ENCODE peak calls at places on chromosomes 7 and 10, in seven cellular contexts. A is tibial artery, P is vagina, T is PC-9, I is Panc1, G is neuronal stem cell, L is OCI-LY7. D is an unnamed sample.

GRCh38 chr10:86385806-86386205 is 19.2 kb upstream of the GRID1 start:
- DNase-seq in G (no peak), P (no peak), A (no peak), T (no peak), I (no peak), L (no peak), D (no peak)

GRCh38 chr10:118496525-118496924 is 98.9 kb downstream of the PRLHR start:
- DNase-seq in I (no peak), P (no peak), L (no peak), G (no peak), A (no peak), T (no peak), D (no peak)

GRCh38 chr7:155778349-155778748 is 33.9 kb downstream of the SHH start:
- DNase-seq in T (no peak), G (no peak), I (no peak), L (no peak), A (no peak), P (no peak), D (peak)

GRCh38 chr7:12630615-12630884 is 56.9 kb upstream of the ARL4A start:
- DNase-seq in A (no peak), I (no peak), P (no peak), L (no peak), G (no peak), T (no peak), D (no peak)

GRCh38 chr10:18594574-18595156 is 56.7 kb downstream of the NSUN6 start:
- DNase-seq in G (no peak), I (no peak), A (no peak), P (no peak), T (no peak), L (no peak), D (peak)

GRCh38 chr10:36358736-36359135 is 716.6 kb upstream of the FZD8 start:
- DNase-seq in G (no peak), T (no peak), P (no peak), L (no peak), I (no peak), A (no peak), D (no peak)

GRCh38 chr10:25895856-25896255 is 38.2 kb upstream of the MYO3A start:
- DNase-seq in A (no peak), G (no peak), I (no peak), T (no peak), L (no peak), P (no peak), D (no peak)

GRCh38 chr10:15751048-15751447 is 31.3 kb upstream of the ITGA8 start:
- DNase-seq in P (no peak), I (no peak), L (no peak), G (no peak), T (no peak), A (no peak), D (no peak)

GRCh38 chr10:131094406-131095108 is 217.0 kb downstream of the TCERG1L start:
- DNase-seq in T (no peak), A (no peak), P (no peak), L (no peak), G (no peak), I (no peak), D (no peak)

GRCh38 chr7:2928613-2929311 is 84.7 kb upstream of the GNA12 start:
- DNase-seq in A (no peak), I (no peak), T (no peak), G (no peak), L (no peak), P (no peak), D (peak)

GRCh38 chr10:124744047-124744687 is at the start of gene FAM53B:
- DNase-seq in A (peak), G (peak), L (peak), P (no peak), T (no peak), I (no peak), D (peak)

GRCh38 chr7:149414745-149415390 is 46.0 kb downstream of the ZNF777 start:
- DNase-seq in G (peak), A (peak), T (no peak), I (no peak), P (no peak), L (no peak), D (peak)

GRCh38 chr7:128848289-128849155 is 14.1 kb upstream of the ATP6V1F start:
- DNase-seq in I (no peak), L (no peak), T (no peak), A (no peak), G (no peak), P (no peak), D (no peak)

GRCh38 chr10:79166312-79166721 is 97.6 kb downstream of the ZMIZ1 start:
- DNase-seq in I (no peak), L (no peak), P (no peak), A (no peak), T (no peak), G (no peak), D (no peak)

GRCh38 chr7:159093351-159093971 is 51.2 kb downstream of the VIPR2 start:
- DNase-seq in L (no peak), P (no peak), T (no peak), G (no peak), A (no peak), I (no peak), D (peak)

GRCh38 chr7:41156268-41156667 is 546.6 kb downstream of the INHBA start:
- DNase-seq in I (no peak), A (no peak), G (no peak), T (peak), P (no peak), L (no peak), D (no peak)

GRCh38 chr10:35781643-35782035 is 139.5 kb upstream of the FZD8 start:
- DNase-seq in I (no peak), G (no peak), T (no peak), A (no peak), P (no peak), L (peak), D (peak)

GRCh38 chr10:35005868-35006267 is 84.3 kb downstream of the CUL2 start:
- DNase-seq in P (no peak), A (no peak), L (no peak), I (peak), T (peak), G (no peak), D (no peak)

GRCh38 chr10:7275761-7276440 is 134.9 kb downstream of the SFMBT2 start:
- DNase-seq in T (no peak), I (no peak), P (no peak), L (no peak), A (no peak), G (no peak), D (no peak)

GRCh38 chr7:143131777-143132176 is at the start of gene PIP:
- DNase-seq in T (no peak), L (no peak), I (no peak), P (no peak), G (no peak), A (no peak), D (no peak)

GRCh38 chr7:116652793-116653192 is 19.2 kb upstream of the MET start:
- DNase-seq in P (no peak), I (no peak), A (no peak), G (no peak), T (no peak), L (no peak), D (no peak)

GRCh38 chr7:158320328-158320727 is 267.3 kb downstream of the PTPRN2 start:
- DNase-seq in I (no peak), T (no peak), L (no peak), G (no peak), A (no peak), P (peak), D (no peak)

GRCh38 chr7:150931199-150931869 is 46.8 kb downstream of the KCNH2 start:
- DNase-seq in L (no peak), P (peak), T (no peak), G (no peak), I (no peak), A (no peak), D (no peak)

GRCh38 chr10:94725871-94726270 is 36.6 kb upstream of the CYP2C19 start:
- DNase-seq in I (no peak), L (no peak), G (no peak), T (no peak), A (no peak), P (no peak), D (no peak)

GRCh38 chr7:39613577-39613976 is 9.8 kb upstream of the RALA start:
- DNase-seq in A (no peak), T (no peak), I (no peak), L (no peak), P (no peak), G (no peak), D (no peak)

GRCh38 chr7:780056-780455 is 52.2 kb upstream of the SUN1 start:
- DNase-seq in T (no peak), I (no peak), L (no peak), A (no peak), P (no peak), G (no peak), D (no peak)

GRCh38 chr10:46329690-46330016 is 42.9 kb downstream of the ANTXRL start:
- DNase-seq in L (no peak), I (no peak), P (peak), T (no peak), A (no peak), G (no peak), D (peak)

GRCh38 chr10:105075031-105075430 is 433.9 kb downstream of the SORCS3 start:
- DNase-seq in T (no peak), G (no peak), L (no peak), A (no peak), I (no peak), P (no peak), D (no peak)

GRCh38 chr10:75405201-75406143 is 3.9 kb upstream of the ZNF503 start:
- DNase-seq in P (no peak), I (no peak), G (peak), L (no peak), A (no peak), T (peak), D (peak)

GRCh38 chr7:86339051-86339450 is 304.7 kb upstream of the GRM3 start:
- DNase-seq in T (no peak), P (no peak), L (no peak), A (no peak), G (no peak), I (no peak), D (no peak)

GRCh38 chr7:24227603-24228359 is 56.2 kb upstream of the NPY start:
- DNase-seq in A (no peak), L (peak), I (no peak), G (no peak), P (no peak), T (peak), D (no peak)

GRCh38 chr10:58706836-58707235 is 194.2 kb downstream of the BICC1 start:
- DNase-seq in L (no peak), P (no peak), I (no peak), T (no peak), A (no peak), G (no peak), D (no peak)

GRCh38 chr10:74333174-74333573 is 182.2 kb downstream of the ADK start:
- DNase-seq in T (no peak), P (no peak), A (no peak), L (no peak), I (no peak), G (no peak), D (no peak)

GRCh38 chr10:59138052-59138451 is 38.4 kb upstream of the PHYHIPL start:
- DNase-seq in I (no peak), A (no peak), L (no peak), G (no peak), T (no peak), P (no peak), D (no peak)

GRCh38 chr10:87659571-87660483 is at the start of gene PAPSS2:
- DNase-seq in T (no peak), P (no peak), I (no peak), L (no peak), G (peak), A (peak), D (peak)

GRCh38 chr7:125516194-125516593 is 586.6 kb upstream of the POT1 start:
- DNase-seq in G (no peak), T (no peak), I (no peak), A (no peak), L (no peak), P (no peak), D (no peak)

GRCh38 chr10:93319855-93320254 is 162.3 kb downstream of the MYOF start:
- DNase-seq in L (no peak), I (no peak), G (no peak), A (no peak), P (no peak), T (no peak), D (no peak)

GRCh38 chr7:33108591-33108930 is 643 bp downstream of the RP9 start:
- DNase-seq in P (no peak), I (no peak), T (peak), G (no peak), A (no peak), L (peak), D (no peak)

DNA sequence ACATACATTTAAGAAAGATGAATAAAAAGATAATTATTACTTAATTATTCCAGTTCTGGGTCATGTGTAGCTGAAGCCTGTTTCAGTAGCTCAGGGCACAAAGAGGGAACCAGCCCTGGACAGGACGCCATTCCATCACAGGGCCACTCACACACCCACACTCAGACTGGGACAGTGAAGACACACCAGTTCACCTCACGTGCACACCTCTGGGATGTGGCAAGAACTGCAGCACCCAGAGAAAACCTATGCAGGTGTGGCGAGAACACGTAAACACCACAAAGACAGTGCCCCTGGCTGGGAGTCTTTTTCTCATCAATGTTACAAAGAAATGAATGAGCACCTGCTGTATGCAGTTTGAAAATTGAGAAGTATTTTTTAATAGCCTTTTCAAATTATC is 1.6 kb upstream of the IDI1 start:
- DNase-seq in T (peak), L (peak), P (no peak), I (no peak), A (no peak), G (no peak), D (peak)
- H3K4me3 ChIP-seq in T (peak), L (peak), P (peak), I (peak), A (peak), G (peak), D (peak)

GRCh38 chr10:110822065-110822707 is 49.5 kb upstream of the PDCD4 start:
- DNase-seq in T (no peak), P (no peak), I (no peak), A (no peak), G (no peak), L (no peak), D (no peak)
- H3K27ac ChIP-seq in T (no peak), P (peak), I (no peak), A (peak), G (peak), L (no peak), D (peak)

GRCh38 chr10:98417481-98417959 is 2.5 kb upstream of the PYROXD2 start:
- DNase-seq in L (no peak), A (no peak), P (no peak), T (no peak), I (no peak), G (no peak), D (peak)

GRCh38 chr10:98417973-98418372 is 3.0 kb upstream of the PYROXD2 start:
- DNase-seq in I (no peak), T (no peak), P (no peak), L (no peak), A (no peak), G (no peak), D (no peak)

GRCh38 chr10:98420786-98421185 is 5.8 kb upstream of the PYROXD2 start:
- DNase-seq in T (no peak), P (no peak), G (no peak), I (no peak), A (no peak), L (no peak), D (no peak)

GRCh38 chr10:98418596-98419265 is 3.7 kb upstream of the PYROXD2 start:
- DNase-seq in T (no peak), A (no peak), I (no peak), P (no peak), G (no peak), L (no peak), D (no peak)

DNA sequence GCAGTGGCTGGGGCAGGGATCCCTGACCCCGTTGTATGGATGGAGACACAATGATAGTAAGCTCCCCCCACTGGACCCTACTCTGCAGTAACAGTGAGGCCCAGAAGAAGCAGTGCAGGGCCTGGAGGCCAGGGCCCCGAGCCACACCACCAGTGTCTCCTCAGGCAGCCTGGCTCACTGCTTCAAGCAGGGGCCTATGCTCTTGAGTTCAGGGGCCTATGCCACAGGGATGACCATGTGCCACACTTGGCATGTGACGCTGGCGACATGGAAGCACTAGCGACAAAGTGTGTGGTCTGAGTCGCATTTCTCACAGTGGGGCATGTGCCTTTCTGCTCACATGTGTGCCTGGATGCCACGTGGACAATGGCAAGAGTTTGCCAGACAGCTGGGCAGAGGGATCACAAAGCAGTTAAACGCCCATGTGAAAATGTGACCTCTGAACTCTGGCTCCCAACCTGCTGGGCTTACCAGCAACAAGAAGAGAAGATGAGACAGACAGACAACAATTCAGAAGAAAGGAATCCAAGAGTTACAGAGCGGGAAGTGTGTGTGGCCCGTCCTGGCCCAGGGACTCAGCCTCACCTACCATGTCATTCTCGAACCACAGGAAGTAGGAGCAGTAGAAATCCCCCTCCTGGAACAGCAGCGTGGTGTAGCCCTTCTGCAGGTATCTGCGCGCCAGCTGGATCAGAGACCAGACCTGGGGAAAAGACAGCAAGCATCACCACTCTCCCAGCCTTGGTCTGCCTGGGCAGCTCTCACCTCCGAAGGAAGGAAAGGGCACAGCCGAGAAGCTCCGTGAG is 4.7 kb upstream of the PYROXD2 start:
- DNase-seq in G (no peak), I (no peak), A (no peak), P (no peak), L (no peak), T (no peak), D (no peak)
- H3K4me3 ChIP-seq in G (no peak), I (no peak), A (no peak), P (no peak), L (no peak), T (no peak), D (no peak)

GRCh38 chr7:44634839-44635591 is 28.6 kb downstream of the OGDH start:
- DNase-seq in G (no peak), A (no peak), I (no peak), L (no peak), P (no peak), T (no peak), D (peak)
- H3K27ac ChIP-seq in G (no peak), A (peak), I (peak), L (no peak), P (peak), T (peak), D (no peak)

GRCh38 chr7:102170417-102170970 is 116.2 kb upstream of the SH2B2 start:
- DNase-seq in G (no peak), A (no peak), P (no peak), I (no peak), T (no peak), L (no peak), D (no peak)
- H3K4me3 ChIP-seq in G (no peak), A (no peak), P (peak), I (no peak), T (no peak), L (no peak), D (no peak)

GRCh38 chr7:148336411-148336810 is 254.2 kb upstream of the C7orf33 start:
- DNase-seq in A (no peak), I (no peak), G (no peak), T (no peak), L (no peak), P (no peak), D (no peak)
- H3K27ac ChIP-seq in A (no peak), I (no peak), G (no peak), T (no peak), L (no peak), P (no peak), D (no peak)

GRCh38 chr7:26200113-26200443 is 468 bp downstream of the HNRNPA2B1 start:
- DNase-seq in I (no peak), A (peak), G (peak), P (no peak), L (peak), T (no peak), D (peak)

GRCh38 chr7:26199301-26200112 is 1.0 kb downstream of the HNRNPA2B1 start:
- DNase-seq in I (no peak), G (peak), P (no peak), T (no peak), A (peak), L (peak), D (no peak)

GRCh38 chr7:26198133-26198780 is 2.3 kb downstream of the HNRNPA2B1 start:
- DNase-seq in P (no peak), I (no peak), T (no peak), A (no peak), G (no peak), L (peak), D (no peak)

GRCh38 chr7:26197153-26198115 is 3.1 kb downstream of the HNRNPA2B1 start:
- DNase-seq in T (no peak), A (no peak), P (no peak), I (no peak), L (peak), G (no peak), D (no peak)

DNA sequence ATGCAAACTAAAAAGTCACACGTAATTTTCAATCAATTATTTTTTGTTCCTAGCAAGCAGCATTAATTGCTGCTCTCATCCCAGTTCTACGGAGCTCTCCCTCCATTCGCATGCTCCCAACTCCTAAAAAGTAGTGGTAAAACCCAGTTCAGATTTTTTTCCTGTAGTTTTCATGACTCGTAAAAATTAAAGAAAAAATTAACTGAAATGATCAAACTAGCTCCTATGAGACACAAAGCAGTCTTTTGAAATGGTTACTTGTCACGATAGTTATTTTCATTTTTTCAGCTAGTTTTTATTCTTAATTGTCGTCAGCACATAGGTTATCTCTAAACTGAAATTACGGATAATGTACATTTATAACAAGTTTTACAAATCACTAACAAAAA is 1.8 kb downstream of the HNRNPA2B1 start:
- DNase-seq in I (no peak), T (no peak), G (no peak), A (no peak), P (no peak), L (no peak), D (no peak)
- H3K4me3 ChIP-seq in I (peak), T (peak), G (peak), A (peak), P (peak), L (peak), D (peak)

DNA sequence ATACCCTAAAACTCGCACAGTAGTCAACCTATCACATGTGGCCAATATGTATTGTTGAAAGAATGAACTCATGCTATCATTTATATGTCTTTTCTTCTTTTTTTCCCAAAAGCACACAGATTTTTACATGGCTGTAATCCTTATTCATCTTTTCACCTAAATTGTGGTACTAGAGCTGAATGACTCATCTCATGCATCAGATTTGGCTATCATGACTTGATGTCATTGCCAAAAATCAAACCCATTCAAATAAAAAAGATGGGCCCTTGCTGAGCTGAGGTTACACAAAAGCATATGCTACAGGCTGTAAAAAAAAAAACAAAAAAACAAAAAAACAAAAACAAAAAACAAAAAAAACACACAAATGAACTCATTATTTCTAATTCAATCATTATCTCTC is 3.3 kb upstream of the LMOD2 start:
- DNase-seq in L (no peak), G (no peak), P (no peak), T (no peak), A (no peak), I (no peak), D (no peak)
- H3K27ac ChIP-seq in L (no peak), G (no peak), P (no peak), T (no peak), A (no peak), I (no peak), D (no peak)